ENCODE peak calls at places on chromosomes 3 and 15, in six cellular contexts. L, Q, U, H, X and K are unnamed samples.

GRCh38 chr15:39645138-39645975 is 64.5 kb downstream of the THBS1 start:
- DNase-seq in X (no peak), Q (no peak), U (no peak), H (no peak), L (no peak), K (no peak)

GRCh38 chr15:45023659-45024320 is 795 bp downstream of the SORD start:
- DNase-seq in U (no peak), Q (no peak), X (no peak), H (peak), L (peak), K (no peak)

GRCh38 chr15:80760971-80761370 is 18.2 kb upstream of the CEMIP start:
- DNase-seq in Q (no peak), L (no peak), U (no peak), X (no peak), H (peak), K (no peak)

GRCh38 chr3:69558912-69559311 is 173.0 kb upstream of the FRMD4B start:
- DNase-seq in X (no peak), H (peak), U (no peak), L (no peak), Q (no peak), K (no peak)

GRCh38 chr3:76570436-76571057 is 469.4 kb upstream of the ROBO2 start:
- DNase-seq in U (no peak), H (peak), X (no peak), L (peak), Q (peak), K (no peak)

GRCh38 chr3:62622553-62623174 is 249.3 kb upstream of the FEZF2 start:
- DNase-seq in X (no peak), H (peak), L (peak), Q (peak), U (no peak), K (no peak)

GRCh38 chr3:149534671-149535394 is 60.3 kb downstream of the TM4SF4 start:
- DNase-seq in X (no peak), L (no peak), U (no peak), H (peak), Q (no peak), K (no peak)

GRCh38 chr3:152474585-152474984 is 205.9 kb downstream of the MBNL1 start:
- DNase-seq in X (no peak), Q (peak), U (peak), H (peak), L (peak), K (no peak)

GRCh38 chr3:4493931-4494806 is 1.0 kb downstream of the ITPR1 start:
- DNase-seq in X (no peak), L (peak), Q (no peak), U (no peak), H (peak), K (peak)

GRCh38 chr3:106025151-106025722 is 156.4 kb upstream of the CBLB start:
- DNase-seq in L (no peak), X (no peak), U (no peak), H (no peak), Q (no peak), K (no peak)

GRCh38 chr3:114499986-114500385 is 206.2 kb downstream of the TIGIT start:
- DNase-seq in L (no peak), U (no peak), X (no peak), H (peak), Q (peak), K (no peak)

GRCh38 chr15:52790166-52790708 is at the start of gene ONECUT1:
- DNase-seq in X (no peak), Q (peak), L (peak), U (no peak), H (peak), K (peak)